ENCODE peak calls at places on chromosome 11, in nine cellular contexts. One of them, this sample, is unnamed. For H3K9me3, the result is how much of the 10 kb centered on the place peaks cover.

GRCh38 chr11:73143126-73143838 is 1.2 kb upstream of the FCHSD2 start:
- DNase-seq in A549: no peak
- DNase-seq in K562: peak
- DNase-seq in astrocyte: no peak
- DNase-seq in PC-9: peak
- DNase-seq in H9: no peak
- DNase-seq in IMR-90: peak
- DNase-seq in mammary epithelial cell: no peak
- DNase-seq in HCT116: no peak
- DNase-seq in this sample: peak

GRCh38 chr11:107712342-107712741 is 486 bp upstream of the SLN start:
- DNase-seq in A549: no peak
- DNase-seq in K562: no peak
- DNase-seq in astrocyte: no peak
- DNase-seq in PC-9: no peak
- DNase-seq in H9: no peak
- DNase-seq in IMR-90: no peak
- DNase-seq in mammary epithelial cell: no peak
- DNase-seq in HCT116: no peak
- DNase-seq in this sample: no peak

GRCh38 chr11:113114452-113115027 is 153.3 kb downstream of the NCAM1 start:
- DNase-seq in A549: peak
- DNase-seq in K562: peak
- DNase-seq in astrocyte: peak
- DNase-seq in PC-9: peak
- DNase-seq in H9: peak
- DNase-seq in IMR-90: peak
- DNase-seq in mammary epithelial cell: peak
- DNase-seq in HCT116: no peak
- DNase-seq in this sample: peak

GRCh38 chr11:47413908-47414684 is 5.7 kb downstream of the SLC39A13 start:
- DNase-seq in A549: no peak
- DNase-seq in K562: peak
- DNase-seq in astrocyte: peak
- DNase-seq in PC-9: no peak
- DNase-seq in H9: no peak
- DNase-seq in IMR-90: peak
- DNase-seq in mammary epithelial cell: no peak
- DNase-seq in HCT116: no peak
- DNase-seq in this sample: peak

GRCh38 chr11:71948314-71949027 is 19.6 kb downstream of the RNF121 start:
- DNase-seq in A549: peak
- DNase-seq in K562: peak
- DNase-seq in astrocyte: peak
- DNase-seq in PC-9: no peak
- DNase-seq in H9: no peak
- DNase-seq in IMR-90: no peak
- DNase-seq in mammary epithelial cell: no peak
- DNase-seq in HCT116: no peak
- DNase-seq in this sample: no peak

GRCh38 chr11:2374456-2375201 is 2.5 kb upstream of the CD81 start:
- DNase-seq in A549: no peak
- DNase-seq in K562: no peak
- DNase-seq in astrocyte: no peak
- DNase-seq in PC-9: no peak
- DNase-seq in H9: no peak
- DNase-seq in IMR-90: no peak
- DNase-seq in mammary epithelial cell: no peak
- DNase-seq in HCT116: no peak
- DNase-seq in this sample: no peak

GRCh38 chr11:46890665-46891064 is 27.7 kb downstream of the LRP4 start:
- DNase-seq in A549: no peak
- DNase-seq in K562: no peak
- DNase-seq in astrocyte: no peak
- DNase-seq in PC-9: no peak
- DNase-seq in H9: no peak
- DNase-seq in IMR-90: peak
- DNase-seq in mammary epithelial cell: no peak
- DNase-seq in HCT116: no peak
- DNase-seq in this sample: no peak

GRCh38 chr11:2208691-2209369 is 37.2 kb upstream of the TH start:
- DNase-seq in A549: peak
- DNase-seq in K562: no peak
- DNase-seq in astrocyte: no peak
- DNase-seq in PC-9: no peak
- DNase-seq in H9: peak
- DNase-seq in IMR-90: no peak
- DNase-seq in mammary epithelial cell: peak
- DNase-seq in HCT116: no peak
- DNase-seq in this sample: peak

GRCh38 chr11:15944460-15944859 is 411.9 kb downstream of the SOX6 start:
- DNase-seq in A549: no peak
- DNase-seq in K562: no peak
- DNase-seq in astrocyte: no peak
- DNase-seq in PC-9: no peak
- DNase-seq in H9: peak
- DNase-seq in IMR-90: peak
- DNase-seq in mammary epithelial cell: no peak
- DNase-seq in HCT116: no peak
- DNase-seq in this sample: peak

GRCh38 chr11:96554236-96554635 is 164.4 kb downstream of the JRKL start:
- DNase-seq in A549: no peak
- DNase-seq in K562: no peak
- DNase-seq in astrocyte: no peak
- DNase-seq in PC-9: no peak
- DNase-seq in H9: no peak
- DNase-seq in IMR-90: no peak
- DNase-seq in mammary epithelial cell: no peak
- DNase-seq in HCT116: no peak
- DNase-seq in this sample: no peak

GRCh38 chr11:85955531-85955930 is 100.3 kb downstream of the CCDC83 start:
- DNase-seq in A549: no peak
- DNase-seq in K562: no peak
- DNase-seq in astrocyte: peak
- DNase-seq in PC-9: no peak
- DNase-seq in H9: no peak
- DNase-seq in IMR-90: peak
- DNase-seq in mammary epithelial cell: no peak
- DNase-seq in HCT116: no peak
- DNase-seq in this sample: no peak

GRCh38 chr11:65479184-65480145 is 19.4 kb upstream of the MALAT1 start:
- DNase-seq in A549: peak
- DNase-seq in K562: peak
- DNase-seq in astrocyte: peak
- DNase-seq in PC-9: no peak
- DNase-seq in H9: peak
- DNase-seq in IMR-90: peak
- DNase-seq in mammary epithelial cell: peak
- DNase-seq in HCT116: no peak
- DNase-seq in this sample: peak

GRCh38 chr11:74636633-74637184 is 44.3 kb downstream of the POLD3 start:
- DNase-seq in A549: peak
- DNase-seq in K562: peak
- DNase-seq in astrocyte: peak
- DNase-seq in PC-9: peak
- DNase-seq in H9: no peak
- DNase-seq in IMR-90: peak
- DNase-seq in mammary epithelial cell: peak
- DNase-seq in HCT116: peak
- DNase-seq in this sample: no peak

GRCh38 chr11:63866211-63866610 is 27.3 kb downstream of the MARK2 start:
- DNase-seq in A549: no peak
- DNase-seq in K562: peak
- DNase-seq in astrocyte: peak
- DNase-seq in PC-9: peak
- DNase-seq in H9: no peak
- DNase-seq in IMR-90: peak
- DNase-seq in mammary epithelial cell: peak
- DNase-seq in HCT116: no peak
- DNase-seq in this sample: no peak

GRCh38 chr11:61962213-61963015 is 5.0 kb downstream of the FTH1 start:
- DNase-seq in A549: peak
- DNase-seq in K562: no peak
- DNase-seq in astrocyte: no peak
- DNase-seq in PC-9: peak
- DNase-seq in H9: no peak
- DNase-seq in IMR-90: no peak
- DNase-seq in mammary epithelial cell: no peak
- DNase-seq in HCT116: no peak
- DNase-seq in this sample: no peak

GRCh38 chr11:114610984-114611944 is 15.7 kb upstream of the NXPE4 start:
- DNase-seq in A549: peak
- DNase-seq in K562: no peak
- DNase-seq in astrocyte: no peak
- DNase-seq in PC-9: no peak
- DNase-seq in H9: no peak
- DNase-seq in IMR-90: peak
- DNase-seq in mammary epithelial cell: no peak
- DNase-seq in HCT116: no peak
- DNase-seq in this sample: no peak
- H3K9me3 ChIP-seq in A549: under half
- H3K9me3 ChIP-seq in K562: under half
- H3K9me3 ChIP-seq in astrocyte: under half
- H3K9me3 ChIP-seq in PC-9: under half
- H3K9me3 ChIP-seq in H9: under half
- H3K9me3 ChIP-seq in IMR-90: under half
- H3K9me3 ChIP-seq in mammary epithelial cell: under half
- H3K9me3 ChIP-seq in HCT116: under half
- H3K9me3 ChIP-seq in this sample: under half

GRCh38 chr11:88306785-88307184 is 30.8 kb downstream of the CTSC start:
- DNase-seq in A549: no peak
- DNase-seq in K562: no peak
- DNase-seq in astrocyte: no peak
- DNase-seq in PC-9: no peak
- DNase-seq in H9: no peak
- DNase-seq in IMR-90: no peak
- DNase-seq in mammary epithelial cell: no peak
- DNase-seq in HCT116: no peak
- DNase-seq in this sample: no peak

GRCh38 chr11:88310246-88310645 is 27.3 kb downstream of the CTSC start:
- DNase-seq in A549: no peak
- DNase-seq in K562: no peak
- DNase-seq in astrocyte: peak
- DNase-seq in PC-9: peak
- DNase-seq in H9: no peak
- DNase-seq in IMR-90: peak
- DNase-seq in mammary epithelial cell: peak
- DNase-seq in HCT116: no peak
- DNase-seq in this sample: no peak

GRCh38 chr11:88307749-88308425 is 29.6 kb downstream of the CTSC start:
- DNase-seq in A549: no peak
- DNase-seq in K562: no peak
- DNase-seq in astrocyte: no peak
- DNase-seq in PC-9: no peak
- DNase-seq in H9: peak
- DNase-seq in IMR-90: no peak
- DNase-seq in mammary epithelial cell: no peak
- DNase-seq in HCT116: no peak
- DNase-seq in this sample: peak

GRCh38 chr11:88305430-88305829 is 32.1 kb downstream of the CTSC start:
- DNase-seq in A549: no peak
- DNase-seq in K562: no peak
- DNase-seq in astrocyte: no peak
- DNase-seq in PC-9: no peak
- DNase-seq in H9: no peak
- DNase-seq in IMR-90: no peak
- DNase-seq in mammary epithelial cell: no peak
- DNase-seq in HCT116: no peak
- DNase-seq in this sample: no peak

GRCh38 chr11:88308576-88308975 is 29.0 kb downstream of the CTSC start:
- DNase-seq in A549: no peak
- DNase-seq in K562: no peak
- DNase-seq in astrocyte: no peak
- DNase-seq in PC-9: no peak
- DNase-seq in H9: peak
- DNase-seq in IMR-90: no peak
- DNase-seq in mammary epithelial cell: no peak
- DNase-seq in HCT116: no peak
- DNase-seq in this sample: peak
- H3K27ac ChIP-seq in A549: no peak
- H3K27ac ChIP-seq in K562: no peak
- H3K27ac ChIP-seq in astrocyte: no peak
- H3K27ac ChIP-seq in PC-9: no peak
- H3K27ac ChIP-seq in H9: peak
- H3K27ac ChIP-seq in IMR-90: no peak
- H3K27ac ChIP-seq in mammary epithelial cell: no peak
- H3K27ac ChIP-seq in HCT116: no peak
- H3K27ac ChIP-seq in this sample: peak

GRCh38 chr11:83852775-83853442 is 566.7 kb upstream of the CCDC90B start:
- DNase-seq in A549: no peak
- DNase-seq in K562: no peak
- DNase-seq in astrocyte: no peak
- DNase-seq in PC-9: no peak
- DNase-seq in H9: no peak
- DNase-seq in IMR-90: no peak
- DNase-seq in mammary epithelial cell: no peak
- DNase-seq in HCT116: no peak
- DNase-seq in this sample: no peak
- H3K4me2 ChIP-seq in A549: no peak
- H3K4me2 ChIP-seq in K562: no peak
- H3K4me2 ChIP-seq in astrocyte: no peak
- H3K4me2 ChIP-seq in PC-9: no peak
- H3K4me2 ChIP-seq in H9: no peak
- H3K4me2 ChIP-seq in IMR-90: no peak
- H3K4me2 ChIP-seq in mammary epithelial cell: no peak
- H3K4me2 ChIP-seq in HCT116: no peak
- H3K4me2 ChIP-seq in this sample: no peak

GRCh38 chr11:28142724-28143123 is 34.5 kb downstream of the METTL15 start:
- DNase-seq in A549: no peak
- DNase-seq in K562: no peak
- DNase-seq in astrocyte: no peak
- DNase-seq in PC-9: no peak
- DNase-seq in H9: no peak
- DNase-seq in IMR-90: no peak
- DNase-seq in mammary epithelial cell: no peak
- DNase-seq in HCT116: no peak
- DNase-seq in this sample: no peak

GRCh38 chr11:28139848-28140415 is 31.7 kb downstream of the METTL15 start:
- DNase-seq in A549: no peak
- DNase-seq in K562: no peak
- DNase-seq in astrocyte: no peak
- DNase-seq in PC-9: no peak
- DNase-seq in H9: no peak
- DNase-seq in IMR-90: no peak
- DNase-seq in mammary epithelial cell: no peak
- DNase-seq in HCT116: no peak
- DNase-seq in this sample: no peak

GRCh38 chr11:28140689-28141455 is 32.7 kb downstream of the METTL15 start:
- DNase-seq in A549: no peak
- DNase-seq in K562: no peak
- DNase-seq in astrocyte: no peak
- DNase-seq in PC-9: peak
- DNase-seq in H9: no peak
- DNase-seq in IMR-90: no peak
- DNase-seq in mammary epithelial cell: peak
- DNase-seq in HCT116: peak
- DNase-seq in this sample: no peak

GRCh38 chr11:28133146-28133545 is 25.0 kb downstream of the METTL15 start:
- DNase-seq in A549: no peak
- DNase-seq in K562: no peak
- DNase-seq in astrocyte: peak
- DNase-seq in PC-9: no peak
- DNase-seq in H9: no peak
- DNase-seq in IMR-90: peak
- DNase-seq in mammary epithelial cell: no peak
- DNase-seq in HCT116: no peak
- DNase-seq in this sample: no peak

GRCh38 chr11:28137832-28138231 is 29.6 kb downstream of the METTL15 start:
- DNase-seq in A549: no peak
- DNase-seq in K562: no peak
- DNase-seq in astrocyte: no peak
- DNase-seq in PC-9: no peak
- DNase-seq in H9: no peak
- DNase-seq in IMR-90: no peak
- DNase-seq in mammary epithelial cell: no peak
- DNase-seq in HCT116: no peak
- DNase-seq in this sample: no peak
- H3K9me3 ChIP-seq in A549: under half
- H3K9me3 ChIP-seq in K562: under half
- H3K9me3 ChIP-seq in astrocyte: under half
- H3K9me3 ChIP-seq in PC-9: under half
- H3K9me3 ChIP-seq in H9: under half
- H3K9me3 ChIP-seq in IMR-90: under half
- H3K9me3 ChIP-seq in mammary epithelial cell: under half
- H3K9me3 ChIP-seq in HCT116: under half
- H3K9me3 ChIP-seq in this sample: under half

This sample was measured in neural progenitor cell.